ENCODE peak calls at places on chromosomes 13 and 19, in five cellular contexts. O is IMR-90, A is mesenchymal stem cell, X is neuronal stem cell, V is mesendoderm. T is an unnamed sample.

GRCh38 chr13:46751811-46752635 is 44.9 kb downstream of the ESD start:
- DNase-seq in O (peak), A (no peak), X (no peak), V (no peak), T (no peak)

GRCh38 chr13:40121711-40122110 is 466.2 kb downstream of the COG6 start:
- DNase-seq in O (no peak), A (no peak), X (no peak), V (no peak), T (no peak)

GRCh38 chr13:48573213-48573612 is 40.3 kb upstream of the RCBTB2 start:
- DNase-seq in O (no peak), A (no peak), X (no peak), V (no peak), T (no peak)

GRCh38 chr13:48043789-48044503 is 6.4 kb downstream of the NUDT15 start:
- DNase-seq in O (peak), A (peak), X (no peak), V (no peak), T (no peak)

GRCh38 chr13:43005460-43006236 is 13.6 kb upstream of the EPSTI1 start:
- DNase-seq in O (peak), A (no peak), X (no peak), V (no peak), T (no peak)

GRCh38 chr13:75123428-75123827 is 358.5 kb downstream of the TBC1D4 start:
- DNase-seq in O (no peak), A (no peak), X (no peak), V (no peak), T (no peak)

GRCh38 chr13:97976551-97977375 is 23.3 kb downstream of the IPO5 start:
- DNase-seq in O (no peak), A (peak), X (peak), V (peak), T (peak)

GRCh38 chr19:33396701-33397535 is 23.4 kb downstream of the CEBPG start:
- DNase-seq in O (no peak), A (no peak), X (peak), V (peak), T (no peak)

GRCh38 chr19:8310342-8311055 is 2.3 kb upstream of the CD320 start:
- DNase-seq in O (no peak), A (no peak), X (no peak), V (no peak), T (no peak)

GRCh38 chr13:110479215-110479545 is 82.3 kb downstream of the RAB20 start:
- DNase-seq in O (no peak), A (no peak), X (no peak), V (no peak), T (no peak)

GRCh38 chr19:33469171-33470039 is 52.2 kb downstream of the PEPD start:
- DNase-seq in O (no peak), A (no peak), X (no peak), V (no peak), T (no peak)

GRCh38 chr13:110373617-110374016 is 66.5 kb downstream of the COL4A2 start:
- DNase-seq in O (no peak), A (no peak), X (no peak), V (no peak), T (no peak)

GRCh38 chr13:30816733-30817132 is 81.4 kb downstream of the ALOX5AP start:
- DNase-seq in O (no peak), A (no peak), X (no peak), V (no peak), T (no peak)
- H3K4ac ChIP-seq in O (peak), A (no peak), X (no peak), V (no peak), T (no peak)

DNA sequence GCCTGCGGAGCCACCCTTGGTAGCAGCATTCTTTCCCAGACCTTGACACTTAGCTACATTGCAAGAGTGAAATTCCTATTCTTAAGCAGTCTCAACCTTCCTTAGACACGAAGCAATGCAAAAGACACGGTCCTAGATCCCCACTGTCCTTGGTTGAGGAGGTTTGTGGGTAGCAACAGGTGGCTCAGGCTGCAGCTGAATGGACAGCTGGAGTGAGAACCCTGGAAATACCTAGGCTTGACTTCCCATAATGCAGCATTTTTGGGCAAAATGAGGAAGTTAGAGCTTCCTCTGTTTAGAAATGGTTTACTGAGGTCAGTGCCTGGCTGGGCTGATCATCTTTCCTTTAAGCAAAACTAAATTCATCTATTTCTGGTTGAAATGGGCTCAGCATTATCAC is 296.6 kb downstream of the RFC3 start:
- DNase-seq in O (no peak), A (no peak), X (no peak), V (no peak), T (no peak)
- H3K4ac ChIP-seq in O (no peak), A (no peak), X (no peak), V (no peak), T (no peak)

GRCh38 chr19:28292822-28293500 is 920.0 kb downstream of the UQCRFS1 start:
- DNase-seq in O (no peak), A (no peak), X (no peak), V (peak), T (no peak)
- H3K4ac ChIP-seq in O (no peak), A (no peak), X (no peak), V (peak), T (no peak)

DNA sequence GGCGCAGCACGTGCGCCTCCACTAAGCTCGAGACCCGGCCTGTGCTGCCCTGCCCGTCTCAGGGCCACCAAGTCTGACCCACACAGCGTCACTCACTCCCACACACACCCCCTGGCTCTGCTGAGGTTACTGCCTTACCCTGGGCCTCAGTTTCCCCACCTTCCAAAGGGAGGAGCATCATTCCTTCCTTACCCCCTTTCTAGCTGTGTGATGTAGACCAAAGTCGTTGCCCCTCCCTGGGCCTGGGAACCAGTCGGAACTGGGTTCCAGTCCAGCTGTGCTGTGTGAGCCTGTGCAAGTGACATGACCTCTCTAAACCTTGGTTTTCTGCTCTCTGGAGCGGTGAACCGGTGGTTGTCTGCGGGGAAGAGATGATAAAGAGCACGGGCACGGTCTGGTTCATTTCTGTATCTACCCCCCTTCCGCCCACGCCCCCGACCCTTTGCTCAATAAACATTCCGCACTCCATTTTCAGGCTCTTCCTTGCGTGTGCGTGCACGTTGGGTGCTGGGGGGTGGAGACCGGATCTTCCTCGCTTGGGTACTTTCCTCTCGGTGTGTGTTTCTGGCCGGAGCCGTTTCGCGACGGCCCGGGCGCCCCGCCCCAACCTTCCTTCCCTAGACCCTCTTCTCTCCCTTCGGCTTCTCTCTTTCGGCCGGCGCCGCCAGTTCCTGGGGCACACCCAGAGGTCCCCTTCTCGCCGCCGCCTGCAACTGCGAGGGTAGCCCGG is at the start of gene ZNF581:
- DNase-seq in O (peak), A (peak), X (peak), V (peak), T (peak)
- H3K4ac ChIP-seq in O (peak), A (peak), X (peak), V (peak), T (peak)

DNA sequence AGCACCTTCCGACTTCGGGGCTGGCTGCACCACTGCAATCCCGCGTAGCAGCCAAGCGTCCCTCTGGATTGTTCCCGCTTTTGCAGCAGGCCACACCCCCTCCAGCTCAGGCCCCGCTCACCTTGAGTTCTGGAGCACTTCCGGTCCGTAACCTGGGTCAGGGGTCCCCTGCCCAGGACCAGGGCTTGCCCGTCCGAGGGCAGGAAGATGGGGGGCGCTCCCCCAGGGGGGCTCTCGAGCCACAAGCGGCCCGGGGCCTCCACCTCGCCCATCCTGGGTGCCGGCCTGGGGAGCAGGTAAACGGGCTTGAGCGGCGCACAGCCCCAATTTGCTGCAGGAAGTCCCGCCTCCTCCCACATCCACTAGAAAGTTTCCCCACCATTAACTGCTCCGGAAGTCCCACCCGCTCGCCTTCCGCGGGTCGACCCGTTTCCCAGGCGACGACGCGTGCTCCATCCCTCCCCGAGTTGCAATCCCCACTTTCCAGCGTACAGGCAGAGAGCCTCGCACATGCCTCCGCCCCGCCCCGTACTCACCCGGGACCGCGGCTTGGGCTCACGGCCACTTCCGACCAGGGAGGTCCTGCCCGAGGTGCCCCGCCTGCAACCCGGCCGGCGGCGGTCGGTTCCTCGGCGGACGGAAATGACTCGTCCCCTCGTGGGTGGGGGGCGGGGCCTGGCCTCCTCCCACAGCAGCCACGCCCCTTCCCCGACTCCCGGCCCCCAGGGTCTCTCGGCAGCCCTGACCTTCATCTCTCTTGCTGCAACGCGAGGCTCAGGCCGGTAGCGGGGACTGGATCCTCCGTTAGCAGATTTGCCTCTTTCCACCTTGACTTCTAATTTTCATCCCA is at the start of gene PNKP:
- DNase-seq in O (peak), A (peak), X (peak), V (peak), T (peak)
- H3K4ac ChIP-seq in O (peak), A (peak), X (no peak), V (no peak), T (peak)

GRCh38 chr19:55539082-55539715 is 2.3 kb upstream of the SBK2 start:
- DNase-seq in O (no peak), A (no peak), X (no peak), V (no peak), T (no peak)
- H3K4ac ChIP-seq in O (no peak), A (no peak), X (no peak), V (no peak), T (no peak)

GRCh38 chr19:4720037-4720700 is 3.5 kb downstream of the DPP9 start:
- DNase-seq in O (no peak), A (no peak), X (no peak), V (no peak), T (no peak)

GRCh38 chr19:4717191-4717965 is 6.3 kb downstream of the DPP9 start:
- DNase-seq in O (peak), A (no peak), X (no peak), V (no peak), T (peak)

GRCh38 chr19:4721196-4721595 is 2.4 kb downstream of the DPP9 start:
- DNase-seq in O (no peak), A (no peak), X (no peak), V (no peak), T (no peak)

GRCh38 chr19:4717966-4718701 is 5.5 kb downstream of the DPP9 start:
- DNase-seq in O (no peak), A (no peak), X (no peak), V (no peak), T (no peak)

DNA sequence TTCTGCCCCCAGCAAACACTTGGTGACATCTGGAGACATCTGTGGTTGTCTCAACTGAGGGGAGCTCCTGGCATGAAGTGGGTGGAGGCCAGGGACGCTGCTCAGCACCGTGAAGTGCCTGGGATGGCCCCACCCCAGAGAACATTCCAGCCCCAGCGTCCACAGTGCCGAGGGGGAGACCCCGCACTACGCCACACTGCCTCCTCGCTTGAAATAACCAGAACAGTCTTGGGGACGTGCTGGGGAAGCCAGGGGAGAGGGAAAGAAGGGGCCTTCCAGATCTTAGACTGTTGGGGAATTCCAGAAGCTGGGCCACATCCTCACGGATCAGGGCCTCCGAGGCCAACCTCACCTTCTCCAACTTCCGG is 4.2 kb downstream of the DPP9 start:
- DNase-seq in O (no peak), A (no peak), X (no peak), V (no peak), T (no peak)
- H3K4ac ChIP-seq in O (no peak), A (no peak), X (no peak), V (no peak), T (no peak)

GRCh38 chr19:18219911-18220631 is 6.2 kb downstream of the PDE4C start:
- DNase-seq in O (peak), A (no peak), X (no peak), V (no peak), T (no peak)

GRCh38 chr19:18220632-18221275 is 5.5 kb downstream of the PDE4C start:
- DNase-seq in O (no peak), A (no peak), X (no peak), V (peak), T (no peak)

GRCh38 chr19:18224525-18225354 is 1.5 kb downstream of the PDE4C start:
- DNase-seq in O (peak), A (peak), X (peak), V (peak), T (peak)

GRCh38 chr19:18223860-18224524 is 2.2 kb downstream of the PDE4C start:
- DNase-seq in O (no peak), A (no peak), X (peak), V (peak), T (peak)

DNA sequence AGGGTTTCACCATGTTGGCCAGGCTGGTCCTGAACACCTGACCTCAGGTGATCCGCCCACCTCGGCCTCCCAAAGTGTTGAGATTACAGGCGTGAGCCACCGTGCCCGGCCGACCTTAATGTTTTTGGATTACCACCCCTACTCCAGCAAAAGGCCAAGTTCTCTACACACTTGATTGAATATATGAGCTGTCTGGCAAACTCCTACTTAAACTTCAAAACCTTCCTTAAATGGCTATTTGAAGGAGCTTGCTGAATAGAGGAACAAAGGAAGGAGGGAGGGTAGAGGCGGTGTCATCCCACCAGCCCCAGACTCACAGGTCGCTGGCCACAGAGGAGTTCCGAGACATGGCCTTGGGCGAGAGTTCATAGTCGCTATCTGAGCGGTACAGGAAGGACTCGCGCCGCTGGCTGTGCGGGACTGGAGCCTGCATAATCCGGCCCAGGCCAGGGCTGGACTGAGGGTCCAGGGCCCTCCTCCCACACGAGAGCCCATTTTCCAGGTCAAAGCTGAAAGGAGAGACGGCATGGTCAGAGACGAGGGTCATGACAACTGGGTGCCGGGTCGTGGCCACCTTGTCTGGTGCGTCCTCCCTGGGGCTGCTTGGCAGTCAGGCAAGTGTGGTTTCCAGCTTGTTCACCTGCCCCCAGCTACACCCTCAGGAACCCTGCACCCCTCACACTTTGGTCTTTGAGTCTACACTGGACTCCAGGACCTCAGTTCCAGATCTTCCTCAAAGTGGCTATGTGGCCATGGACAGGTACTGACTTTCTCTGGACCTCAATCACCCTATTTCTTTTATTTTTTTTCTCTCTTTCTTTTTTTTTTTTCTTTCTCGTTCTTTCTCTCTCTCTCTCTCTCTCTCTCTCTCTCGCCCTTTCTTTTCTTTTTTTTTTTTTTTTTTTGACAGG is 4.2 kb downstream of the PDE4C start:
- DNase-seq in O (no peak), A (no peak), X (no peak), V (no peak), T (no peak)
- H3K4ac ChIP-seq in O (no peak), A (no peak), X (peak), V (no peak), T (no peak)